ENCODE peak calls at places on chromosomes 6 and 20, in seven cellular contexts. Z is HFF-Myc, Q is neural crest cell, H is GM10248, P is GM13977, Y is body of pancreas, O is HFFc6. T is an unnamed sample.

GRCh38 chr6:108897371-108897770 is 49.1 kb downstream of the ARMC2 start:
- DNase-seq in Z (peak), Q (no peak), H (no peak), P (no peak), Y (peak), O (no peak), T (peak)

GRCh38 chr20:13458860-13459451 is 179.8 kb downstream of the TASP1 start:
- DNase-seq in Z (no peak), Q (no peak), H (peak), P (peak), Y (peak), O (peak), T (no peak)

GRCh38 chr6:1872649-1873131 is 263.0 kb downstream of the FOXC1 start:
- DNase-seq in Z (peak), Q (no peak), H (no peak), P (no peak), Y (peak), O (peak), T (no peak)

GRCh38 chr6:129284225-129284624 is 401.3 kb downstream of the LAMA2 start:
- DNase-seq in Z (no peak), Q (no peak), H (no peak), P (no peak), Y (no peak), O (no peak), T (no peak)

GRCh38 chr6:127458817-127459216 is 372 bp downstream of the KIAA0408 start:
- DNase-seq in Z (no peak), Q (no peak), H (no peak), P (no peak), Y (peak), O (no peak), T (peak)

GRCh38 chr6:11722805-11723631 is 55.6 kb downstream of the ADTRP start:
- DNase-seq in Z (no peak), Q (no peak), H (peak), P (peak), Y (no peak), O (no peak), T (no peak)

GRCh38 chr20:32636821-32637220 is 36.9 kb downstream of the C20orf203 start:
- DNase-seq in Z (no peak), Q (no peak), H (no peak), P (no peak), Y (peak), O (no peak), T (no peak)

GRCh38 chr20:45822863-45823262 is 4.2 kb downstream of the TNNC2 start:
- DNase-seq in Z (no peak), Q (no peak), H (no peak), P (no peak), Y (peak), O (peak), T (no peak)

GRCh38 chr6:113219783-113220182 is 637.4 kb upstream of the MARCKS start:
- DNase-seq in Z (no peak), Q (no peak), H (no peak), P (no peak), Y (no peak), O (no peak), T (no peak)

GRCh38 chr6:88548891-88549505 is 382.9 kb upstream of the CNR1 start:
- DNase-seq in Z (no peak), Q (no peak), H (no peak), P (no peak), Y (no peak), O (no peak), T (no peak)

GRCh38 chr6:41638801-41639555 is 710 bp downstream of the MDFI start:
- DNase-seq in Z (no peak), Q (peak), H (no peak), P (no peak), Y (no peak), O (no peak), T (peak)

GRCh38 chr20:41005361-41005729 is 23.3 kb upstream of the TOP1 start:
- DNase-seq in Z (peak), Q (no peak), H (no peak), P (no peak), Y (peak), O (peak), T (peak)

GRCh38 chr6:13711384-13711725 is 280 bp downstream of the RANBP9 start:
- DNase-seq in Z (no peak), Q (no peak), H (no peak), P (no peak), Y (no peak), O (peak), T (no peak)

GRCh38 chr6:131894735-131895424 is 56.3 kb downstream of the CCN2 start:
- DNase-seq in Z (no peak), Q (no peak), H (no peak), P (no peak), Y (peak), O (no peak), T (no peak)

GRCh38 chr6:166758136-166758704 is 131.2 kb upstream of the RPS6KA2 start:
- DNase-seq in Z (no peak), Q (no peak), H (no peak), P (no peak), Y (no peak), O (no peak), T (no peak)

GRCh38 chr6:74733830-74734591 is 471.8 kb downstream of the COL12A1 start:
- DNase-seq in Z (no peak), Q (no peak), H (no peak), P (no peak), Y (no peak), O (no peak), T (no peak)

GRCh38 chr20:24785141-24785924 is 163.7 kb upstream of the CST7 start:
- DNase-seq in Z (no peak), Q (no peak), H (no peak), P (no peak), Y (no peak), O (peak), T (no peak)

GRCh38 chr6:52326540-52327364 is 35.2 kb upstream of the PAQR8 start:
- DNase-seq in Z (no peak), Q (no peak), H (no peak), P (no peak), Y (no peak), O (no peak), T (no peak)

GRCh38 chr6:157823523-157824370 is 701 bp downstream of the SNX9 start:
- DNase-seq in Z (no peak), Q (peak), H (peak), P (peak), Y (peak), O (peak), T (peak)
- TF ChIP-seq CTCF in Z (no peak), Q (peak), H (no peak), P (no peak), Y (no peak), O (peak), T (no peak)

GRCh38 chr6:122788208-122788607 is 850 bp upstream of the SMPDL3A start:
- DNase-seq in Z (no peak), Q (no peak), H (no peak), P (no peak), Y (no peak), O (no peak), T (no peak)
- TF ChIP-seq CTCF in Z (no peak), Q (no peak), H (no peak), P (no peak), Y (no peak), O (no peak), T (no peak)

GRCh38 chr6:159522877-159523547 is 170.0 kb downstream of the SOD2 start:
- DNase-seq in Z (no peak), Q (no peak), H (no peak), P (no peak), Y (no peak), O (no peak), T (no peak)

GRCh38 chr6:159532155-159532554 is 160.9 kb downstream of the SOD2 start:
- DNase-seq in Z (no peak), Q (no peak), H (no peak), P (no peak), Y (no peak), O (no peak), T (no peak)

GRCh38 chr6:159529820-159530405 is 163.1 kb downstream of the SOD2 start:
- DNase-seq in Z (no peak), Q (no peak), H (no peak), P (no peak), Y (no peak), O (no peak), T (no peak)

GRCh38 chr6:159525445-159526031 is 167.5 kb downstream of the SOD2 start:
- DNase-seq in Z (no peak), Q (no peak), H (no peak), P (no peak), Y (no peak), O (no peak), T (no peak)

GRCh38 chr6:159527351-159527750 is 165.7 kb downstream of the SOD2 start:
- DNase-seq in Z (no peak), Q (no peak), H (no peak), P (no peak), Y (no peak), O (no peak), T (no peak)
- TF ChIP-seq CTCF in Z (no peak), Q (no peak), H (no peak), P (no peak), Y (no peak), O (no peak), T (no peak)

DNA sequence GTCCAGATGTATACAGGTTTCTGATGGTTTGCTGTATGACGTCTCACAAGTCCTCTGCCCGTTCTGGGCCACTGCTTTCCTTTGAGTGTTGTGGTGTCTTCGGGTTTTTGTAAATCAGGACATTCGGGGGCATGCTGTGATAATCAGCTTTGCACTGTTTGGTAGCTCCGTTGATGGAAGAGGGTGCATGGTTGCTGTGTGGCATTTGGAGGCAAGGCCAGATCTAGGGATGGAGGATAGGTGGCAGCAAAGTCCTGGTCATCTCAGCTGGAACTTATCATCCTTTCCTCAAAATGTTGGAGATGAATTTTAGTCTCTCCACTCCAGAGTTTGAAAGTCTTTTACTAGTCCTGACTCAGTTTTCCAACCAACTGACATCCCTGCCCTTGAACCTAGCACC is 91.0 kb downstream of the SCP2D1 start:
- DNase-seq in Z (no peak), Q (no peak), H (no peak), P (no peak), Y (peak), O (no peak), T (no peak)
- TF ChIP-seq CTCF in Z (no peak), Q (no peak), H (peak), P (peak), Y (no peak), O (no peak), T (peak)

GRCh38 chr20:57708694-57709673 is 831 bp downstream of the PMEPA1 start:
- DNase-seq in Z (no peak), Q (no peak), H (no peak), P (no peak), Y (peak), O (no peak), T (no peak)

GRCh38 chr20:57711826-57712225 is 2.0 kb upstream of the PMEPA1 start:
- DNase-seq in Z (no peak), Q (no peak), H (no peak), P (no peak), Y (no peak), O (no peak), T (no peak)

GRCh38 chr20:57710841-57711240 is 1.0 kb upstream of the PMEPA1 start:
- DNase-seq in Z (no peak), Q (no peak), H (no peak), P (no peak), Y (peak), O (no peak), T (no peak)

GRCh38 chr20:57711311-57711712 is 1.5 kb upstream of the PMEPA1 start:
- DNase-seq in Z (no peak), Q (no peak), H (no peak), P (no peak), Y (no peak), O (no peak), T (no peak)

DNA sequence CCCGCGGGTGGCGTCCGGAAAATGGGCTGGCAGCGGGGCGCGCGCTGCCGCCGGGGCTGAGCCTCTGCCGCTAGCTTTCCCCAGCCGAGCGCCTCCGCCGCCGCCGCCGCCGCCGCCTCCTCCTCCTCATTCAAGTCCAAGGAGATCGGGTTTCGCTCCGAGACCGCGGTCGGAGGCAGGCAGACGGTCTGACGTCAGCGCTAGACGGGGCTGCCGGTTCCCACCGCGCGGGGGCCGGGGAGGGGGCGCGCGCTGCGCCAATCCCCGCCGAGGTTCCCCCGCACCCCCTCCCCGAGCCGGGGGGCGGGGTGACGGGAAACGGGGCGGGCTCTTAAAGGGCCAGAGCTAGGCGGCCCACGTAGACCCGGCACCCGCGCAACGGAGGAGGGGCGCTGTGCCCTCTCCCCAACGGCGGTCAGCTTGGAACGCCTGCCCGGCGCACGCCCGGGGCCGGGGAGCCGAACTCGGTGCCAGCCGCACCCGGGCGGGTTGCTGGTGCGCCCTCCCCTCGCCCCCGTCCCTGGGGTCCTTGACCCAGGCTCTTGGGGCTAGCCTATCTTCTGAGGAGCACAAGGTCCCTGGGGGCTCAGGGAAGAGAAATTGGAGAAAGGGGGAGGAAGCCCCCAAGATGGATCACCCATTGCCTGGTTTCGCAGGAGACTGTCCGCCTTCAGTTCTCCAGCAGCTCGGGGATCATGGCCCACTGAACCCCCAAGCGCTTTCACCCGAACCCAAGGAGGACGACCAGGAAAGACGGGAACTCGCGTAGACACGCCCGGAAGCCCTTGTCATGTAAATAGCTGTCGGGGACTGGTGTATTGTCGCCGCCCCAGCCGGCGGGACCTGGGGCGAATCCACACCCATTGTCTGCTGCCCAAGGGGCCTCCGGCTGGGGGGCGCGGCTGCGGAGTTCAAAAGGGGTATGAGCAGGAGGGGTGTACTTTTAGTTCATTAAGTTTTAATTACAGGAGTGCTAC is at the start of gene PMEPA1:
- DNase-seq in Z (peak), Q (peak), H (peak), P (peak), Y (peak), O (peak), T (peak)
- TF ChIP-seq CTCF in Z (no peak), Q (peak), H (no peak), P (no peak), Y (no peak), O (peak), T (no peak)

T was measured in right lobe of liver.